ENCODE peak calls at places on chromosomes 2 and 18, in nine cellular contexts. One of them, this sample, is unnamed.

GRCh38 chr2:155696561-155696960 is 636.0 kb downstream of the NR4A2 start:
- DNase-seq in HFFc6: no peak
- DNase-seq in Peyer's patch: no peak
- DNase-seq in fibroblast of mammary gland: no peak
- DNase-seq in upper lobe of right lung: no peak
- DNase-seq in endothelial cell: no peak
- DNase-seq in OCI-LY7: no peak
- DNase-seq in heart right ventricle: no peak
- DNase-seq in GM12865: no peak
- DNase-seq in this sample: no peak

GRCh38 chr2:180705122-180705521 is 275.3 kb upstream of the UBE2E3 start:
- DNase-seq in HFFc6: peak; percentile 11
- DNase-seq in Peyer's patch: no peak
- DNase-seq in fibroblast of mammary gland: peak; percentile 61
- DNase-seq in upper lobe of right lung: no peak
- DNase-seq in endothelial cell: no peak
- DNase-seq in OCI-LY7: no peak
- DNase-seq in heart right ventricle: no peak
- DNase-seq in GM12865: no peak
- DNase-seq in this sample: no peak

GRCh38 chr2:240510513-240511210 is 47.1 kb downstream of the ANKMY1 start:
- DNase-seq in HFFc6: no peak
- DNase-seq in Peyer's patch: peak; percentile 40
- DNase-seq in fibroblast of mammary gland: no peak
- DNase-seq in upper lobe of right lung: no peak
- DNase-seq in endothelial cell: no peak
- DNase-seq in OCI-LY7: no peak
- DNase-seq in heart right ventricle: no peak
- DNase-seq in GM12865: no peak
- DNase-seq in this sample: no peak

GRCh38 chr2:176395273-176395854 is 126.1 kb downstream of the MTX2 start:
- DNase-seq in HFFc6: no peak
- DNase-seq in Peyer's patch: no peak
- DNase-seq in fibroblast of mammary gland: peak; percentile 41
- DNase-seq in upper lobe of right lung: no peak
- DNase-seq in endothelial cell: no peak
- DNase-seq in OCI-LY7: no peak
- DNase-seq in heart right ventricle: no peak
- DNase-seq in GM12865: no peak
- DNase-seq in this sample: no peak

GRCh38 chr2:233713262-233713615 is 532 bp downstream of the UGT1A5 start:
- DNase-seq in HFFc6: no peak
- DNase-seq in Peyer's patch: no peak
- DNase-seq in fibroblast of mammary gland: no peak
- DNase-seq in upper lobe of right lung: no peak
- DNase-seq in endothelial cell: no peak
- DNase-seq in OCI-LY7: no peak
- DNase-seq in heart right ventricle: no peak
- DNase-seq in GM12865: no peak
- DNase-seq in this sample: no peak

GRCh38 chr2:120735750-120736170 is at the start of gene GLI2:
- DNase-seq in HFFc6: peak; percentile 87
- DNase-seq in Peyer's patch: peak; percentile 53
- DNase-seq in fibroblast of mammary gland: peak; percentile 84
- DNase-seq in upper lobe of right lung: peak; percentile 81
- DNase-seq in endothelial cell: peak; percentile 84
- DNase-seq in OCI-LY7: no peak
- DNase-seq in heart right ventricle: peak; percentile 75
- DNase-seq in GM12865: peak; percentile 41
- DNase-seq in this sample: peak; percentile 84

GRCh38 chr2:184938221-184938985 is 340.1 kb downstream of the ZNF804A start:
- DNase-seq in HFFc6: no peak
- DNase-seq in Peyer's patch: no peak
- DNase-seq in fibroblast of mammary gland: no peak
- DNase-seq in upper lobe of right lung: no peak
- DNase-seq in endothelial cell: no peak
- DNase-seq in OCI-LY7: no peak
- DNase-seq in heart right ventricle: no peak
- DNase-seq in GM12865: no peak
- DNase-seq in this sample: no peak

GRCh38 chr2:143229952-143230351 is 100.7 kb downstream of the ARHGAP15 start:
- DNase-seq in HFFc6: no peak
- DNase-seq in Peyer's patch: no peak
- DNase-seq in fibroblast of mammary gland: no peak
- DNase-seq in upper lobe of right lung: no peak
- DNase-seq in endothelial cell: no peak
- DNase-seq in OCI-LY7: no peak
- DNase-seq in heart right ventricle: no peak
- DNase-seq in GM12865: no peak
- DNase-seq in this sample: no peak

GRCh38 chr2:82330104-82330503 is 2025.6 kb upstream of the LRRTM1 start:
- DNase-seq in HFFc6: no peak
- DNase-seq in Peyer's patch: no peak
- DNase-seq in fibroblast of mammary gland: no peak
- DNase-seq in upper lobe of right lung: no peak
- DNase-seq in endothelial cell: no peak
- DNase-seq in OCI-LY7: no peak
- DNase-seq in heart right ventricle: no peak
- DNase-seq in GM12865: no peak
- DNase-seq in this sample: no peak

GRCh38 chr2:126886201-126886905 is 12.3 kb upstream of the TEX51 start:
- DNase-seq in HFFc6: peak; percentile 20
- DNase-seq in Peyer's patch: peak; percentile 68
- DNase-seq in fibroblast of mammary gland: peak; percentile 54
- DNase-seq in upper lobe of right lung: peak; percentile 81
- DNase-seq in endothelial cell: peak; percentile 84
- DNase-seq in OCI-LY7: peak; percentile 38
- DNase-seq in heart right ventricle: peak; percentile 63
- DNase-seq in GM12865: peak; percentile 64
- DNase-seq in this sample: no peak

GRCh38 chr2:53744395-53745065 is 23.1 kb upstream of the CHAC2 start:
- DNase-seq in HFFc6: no peak
- DNase-seq in Peyer's patch: no peak
- DNase-seq in fibroblast of mammary gland: peak; percentile 25
- DNase-seq in upper lobe of right lung: no peak
- DNase-seq in endothelial cell: no peak
- DNase-seq in OCI-LY7: no peak
- DNase-seq in heart right ventricle: no peak
- DNase-seq in GM12865: no peak
- DNase-seq in this sample: no peak

GRCh38 chr2:97951155-97951670 is 44.5 kb downstream of the TMEM131 start:
- DNase-seq in HFFc6: no peak
- DNase-seq in Peyer's patch: no peak
- DNase-seq in fibroblast of mammary gland: no peak
- DNase-seq in upper lobe of right lung: no peak
- DNase-seq in endothelial cell: no peak
- DNase-seq in OCI-LY7: no peak
- DNase-seq in heart right ventricle: no peak
- DNase-seq in GM12865: peak; percentile 41
- DNase-seq in this sample: no peak

GRCh38 chr2:120175000-120175581 is 48.1 kb downstream of the TMEM185B start:
- DNase-seq in HFFc6: peak; percentile 56
- DNase-seq in Peyer's patch: no peak
- DNase-seq in fibroblast of mammary gland: peak; percentile 76
- DNase-seq in upper lobe of right lung: no peak
- DNase-seq in endothelial cell: peak; percentile 27
- DNase-seq in OCI-LY7: peak; percentile 78
- DNase-seq in heart right ventricle: no peak
- DNase-seq in GM12865: peak; percentile 70
- DNase-seq in this sample: peak; percentile 32

GRCh38 chr18:49207373-49207772 is 253.1 kb downstream of the DYM start:
- DNase-seq in HFFc6: peak; percentile 45
- DNase-seq in Peyer's patch: no peak
- DNase-seq in fibroblast of mammary gland: no peak
- DNase-seq in upper lobe of right lung: no peak
- DNase-seq in endothelial cell: no peak
- DNase-seq in OCI-LY7: no peak
- DNase-seq in heart right ventricle: no peak
- DNase-seq in GM12865: no peak
- DNase-seq in this sample: no peak

GRCh38 chr2:190649035-190649797 is at the start of gene NAB1:
- DNase-seq in HFFc6: no peak
- DNase-seq in Peyer's patch: peak; percentile 72
- DNase-seq in fibroblast of mammary gland: no peak
- DNase-seq in upper lobe of right lung: peak; percentile 83
- DNase-seq in endothelial cell: peak; percentile 52
- DNase-seq in OCI-LY7: peak; percentile 53
- DNase-seq in heart right ventricle: peak; percentile 70
- DNase-seq in GM12865: peak; percentile 65
- DNase-seq in this sample: peak; percentile 43

GRCh38 chr18:78561757-78562445 is 417.7 kb upstream of the SALL3 start:
- DNase-seq in HFFc6: no peak
- DNase-seq in Peyer's patch: no peak
- DNase-seq in fibroblast of mammary gland: no peak
- DNase-seq in upper lobe of right lung: no peak
- DNase-seq in endothelial cell: no peak
- DNase-seq in OCI-LY7: no peak
- DNase-seq in heart right ventricle: no peak
- DNase-seq in GM12865: no peak
- DNase-seq in this sample: no peak

DNA sequence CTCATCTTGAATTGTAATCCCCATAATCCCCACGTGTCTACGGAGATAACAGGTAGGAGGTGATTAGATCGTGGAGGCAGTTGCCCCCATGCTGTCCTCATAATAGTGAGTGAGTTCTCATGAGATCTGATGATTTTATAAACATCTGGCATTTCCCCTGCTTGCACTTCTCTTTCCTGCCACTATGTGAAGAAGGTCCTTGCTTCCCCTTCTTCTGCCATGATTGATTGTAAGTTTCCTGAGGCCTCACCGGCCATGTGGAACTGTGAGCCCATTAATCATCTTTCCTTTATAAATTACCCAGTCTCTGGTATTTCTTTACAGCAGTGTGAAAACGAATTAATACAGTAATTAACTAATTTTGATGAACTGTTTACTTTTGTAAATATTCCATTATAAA is 582.5 kb downstream of the TSN start:
- DNase-seq in HFFc6: no peak
- DNase-seq in Peyer's patch: no peak
- DNase-seq in fibroblast of mammary gland: no peak
- DNase-seq in upper lobe of right lung: no peak
- DNase-seq in endothelial cell: no peak
- DNase-seq in OCI-LY7: no peak
- DNase-seq in heart right ventricle: no peak
- DNase-seq in GM12865: no peak
- DNase-seq in this sample: no peak
- TF ChIP-seq CTCF in HFFc6: peak; percentile 28
- TF ChIP-seq CTCF in Peyer's patch: no peak
- TF ChIP-seq CTCF in fibroblast of mammary gland: no peak
- TF ChIP-seq CTCF in upper lobe of right lung: no peak
- TF ChIP-seq CTCF in endothelial cell: peak; percentile 14
- TF ChIP-seq CTCF in OCI-LY7: peak; percentile 45
- TF ChIP-seq CTCF in heart right ventricle: no peak
- TF ChIP-seq CTCF in GM12865: no peak
- TF ChIP-seq CTCF in this sample: no peak

GRCh38 chr2:222283634-222284033 is 15.2 kb downstream of the PAX3 start:
- DNase-seq in HFFc6: no peak
- DNase-seq in Peyer's patch: no peak
- DNase-seq in fibroblast of mammary gland: no peak
- DNase-seq in upper lobe of right lung: no peak
- DNase-seq in endothelial cell: no peak
- DNase-seq in OCI-LY7: no peak
- DNase-seq in heart right ventricle: no peak
- DNase-seq in GM12865: no peak
- DNase-seq in this sample: no peak
- TF ChIP-seq CTCF in HFFc6: no peak
- TF ChIP-seq CTCF in Peyer's patch: no peak
- TF ChIP-seq CTCF in fibroblast of mammary gland: no peak
- TF ChIP-seq CTCF in upper lobe of right lung: no peak
- TF ChIP-seq CTCF in endothelial cell: peak; percentile 21
- TF ChIP-seq CTCF in OCI-LY7: no peak
- TF ChIP-seq CTCF in heart right ventricle: no peak
- TF ChIP-seq CTCF in GM12865: no peak
- TF ChIP-seq CTCF in this sample: no peak

DNA sequence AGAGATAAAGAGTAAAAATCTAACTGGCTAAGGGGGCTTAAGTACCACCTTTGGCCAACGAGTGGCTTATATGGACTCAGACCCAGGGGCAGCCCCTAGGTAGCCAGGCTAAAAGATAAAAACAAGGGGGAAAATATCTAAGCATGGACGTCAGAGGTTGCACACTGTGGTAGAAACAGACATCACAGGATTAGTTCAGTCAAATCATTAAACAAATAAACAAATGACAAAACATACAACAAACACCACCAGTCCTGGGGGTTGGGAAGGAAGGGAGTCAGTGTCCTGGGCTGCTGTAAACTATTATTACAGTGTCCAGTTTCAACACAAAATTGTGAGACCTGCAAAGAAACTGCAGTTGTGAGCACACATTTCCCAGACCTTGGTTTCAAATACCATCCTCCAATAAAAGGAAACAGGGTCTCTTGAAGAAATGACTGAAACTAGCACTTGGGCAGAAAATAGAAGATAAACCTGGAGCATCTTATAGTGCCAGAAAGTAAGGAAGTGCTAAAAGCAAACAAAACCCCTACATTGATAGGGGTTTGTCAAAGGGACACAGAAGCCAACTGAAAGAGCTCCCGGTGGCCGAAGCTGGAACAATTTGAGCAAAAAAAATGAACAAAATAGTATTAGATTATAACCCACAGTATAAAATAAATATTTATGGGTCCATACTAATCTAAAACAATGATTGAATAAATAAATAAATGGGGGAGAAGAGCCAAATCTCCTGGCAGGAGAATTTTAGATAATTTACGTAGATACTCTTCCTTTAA is 154.8 kb upstream of the KLF7 start:
- DNase-seq in HFFc6: no peak
- DNase-seq in Peyer's patch: no peak
- DNase-seq in fibroblast of mammary gland: peak; percentile 28
- DNase-seq in upper lobe of right lung: no peak
- DNase-seq in endothelial cell: no peak
- DNase-seq in OCI-LY7: no peak
- DNase-seq in heart right ventricle: no peak
- DNase-seq in GM12865: no peak
- DNase-seq in this sample: no peak
- TF ChIP-seq CTCF in HFFc6: peak; percentile 45
- TF ChIP-seq CTCF in Peyer's patch: no peak
- TF ChIP-seq CTCF in fibroblast of mammary gland: peak; percentile 11
- TF ChIP-seq CTCF in upper lobe of right lung: no peak
- TF ChIP-seq CTCF in endothelial cell: no peak
- TF ChIP-seq CTCF in OCI-LY7: no peak
- TF ChIP-seq CTCF in heart right ventricle: no peak
- TF ChIP-seq CTCF in GM12865: no peak
- TF ChIP-seq CTCF in this sample: no peak

DNA sequence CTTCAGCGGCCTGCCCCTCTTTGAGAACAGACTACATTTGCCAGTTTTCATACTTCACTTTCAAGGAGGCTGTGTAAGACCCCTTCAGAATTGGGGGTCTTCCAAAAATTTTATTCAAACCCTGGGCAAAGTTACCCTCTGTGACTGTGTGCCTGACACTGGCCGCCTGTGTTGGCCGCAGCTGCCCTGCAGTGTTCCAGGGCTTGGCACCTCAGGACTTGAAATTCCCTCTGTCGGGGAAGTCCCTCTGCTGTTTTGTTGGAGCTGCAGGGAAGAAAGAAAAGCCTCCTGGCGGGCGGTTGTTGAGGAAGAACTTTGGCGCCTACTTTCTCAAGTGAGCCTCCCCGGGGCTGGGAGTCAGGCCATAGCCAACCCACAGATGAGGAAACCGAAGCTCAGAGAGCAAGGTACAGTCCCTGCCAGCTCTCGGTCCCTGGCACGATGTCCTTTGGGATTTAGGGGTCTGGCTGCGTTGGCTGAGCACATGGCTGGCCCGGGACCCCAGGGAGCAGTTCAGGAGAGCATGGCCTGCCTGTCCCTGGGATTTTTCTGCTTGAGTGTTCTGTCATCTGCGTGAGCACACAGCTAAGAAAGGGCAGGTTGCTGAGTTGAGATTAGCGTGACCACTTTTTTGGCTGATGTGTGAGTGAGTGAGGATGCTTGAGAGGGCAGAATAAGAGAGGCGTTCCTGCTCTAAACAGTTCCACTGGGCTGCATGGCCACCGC is 17.9 kb upstream of the ASB1 start:
- DNase-seq in HFFc6: no peak
- DNase-seq in Peyer's patch: no peak
- DNase-seq in fibroblast of mammary gland: no peak
- DNase-seq in upper lobe of right lung: no peak
- DNase-seq in endothelial cell: no peak
- DNase-seq in OCI-LY7: no peak
- DNase-seq in heart right ventricle: no peak
- DNase-seq in GM12865: no peak
- DNase-seq in this sample: no peak
- TF ChIP-seq CTCF in HFFc6: no peak
- TF ChIP-seq CTCF in Peyer's patch: no peak
- TF ChIP-seq CTCF in fibroblast of mammary gland: no peak
- TF ChIP-seq CTCF in upper lobe of right lung: no peak
- TF ChIP-seq CTCF in endothelial cell: no peak
- TF ChIP-seq CTCF in OCI-LY7: no peak
- TF ChIP-seq CTCF in heart right ventricle: no peak
- TF ChIP-seq CTCF in GM12865: no peak
- TF ChIP-seq CTCF in this sample: no peak